ENCODE peak calls at places on chromosomes 13 and 19, in six cellular contexts. C is astrocyte of the spinal cord; Z is left kidney; D is NCI-H1417; L is NCI-H748 treated with DMSO at 0.1 percent for 48 hours; T is activated CD4-positive, alpha-beta T cell treated with anti-CD3 and anti-CD28 coated beads for 1 hour. I is an unnamed sample.

GRCh38 chr13:37148501-37148900 is 43.0 kb upstream of the CSNK1A1L start:
- DNase-seq in C (no peak), Z (no peak), L (no peak), T (no peak), D (no peak), I (no peak)

GRCh38 chr19:1171755-1172352 is 2.2 kb downstream of the SBNO2 start:
- DNase-seq in Z (peak; percentile 85), L (no peak), D (peak; percentile 55), T (no peak), C (no peak), I (no peak)

GRCh38 chr13:33109319-33109718 is 93.1 kb downstream of the KL start:
- DNase-seq in C (no peak), Z (peak; percentile 41), T (no peak), L (no peak), D (no peak), I (no peak)

GRCh38 chr19:38733493-38734175 is 10.6 kb downstream of the CAPN12 start:
- DNase-seq in D (no peak), T (no peak), Z (no peak), C (no peak), L (no peak), I (no peak)

GRCh38 chr19:589693-590395 is at the start of gene HCN2:
- DNase-seq in L (no peak), D (no peak), Z (no peak), T (no peak), C (no peak), I (no peak)

GRCh38 chr13:111114362-111115050 is 604 bp upstream of the ARHGEF7 start:
- DNase-seq in L (no peak), D (peak; percentile 87), Z (peak; percentile 75), C (no peak), T (no peak), I (peak; percentile 37)

GRCh38 chr13:37026778-37027177 is 26.2 kb downstream of the EXOSC8 start:
- DNase-seq in D (no peak), Z (no peak), L (no peak), T (no peak), C (no peak), I (no peak)

GRCh38 chr13:25409938-25410337 is 38.2 kb downstream of the ATP8A2 start:
- DNase-seq in T (no peak), C (no peak), D (no peak), L (no peak), Z (no peak), I (no peak)

GRCh38 chr13:68304287-68304893 is 1074.3 kb upstream of the PCDH9 start:
- DNase-seq in Z (peak; percentile 64), C (peak; percentile 50), L (no peak), D (peak; percentile 81), T (no peak), I (no peak)

GRCh38 chr13:113758651-113759524 is at the start of gene TMEM255B:
- DNase-seq in C (peak; percentile 55), T (peak; percentile 63), D (peak; percentile 89), L (peak; percentile 75), Z (peak; percentile 93), I (peak; percentile 63)

GRCh38 chr19:10936661-10937084 is 8.1 kb downstream of the TIMM29 start:
- DNase-seq in T (no peak), L (peak; percentile 46), D (peak; percentile 94), Z (peak; percentile 95), C (peak; percentile 81), I (peak; percentile 27)

GRCh38 chr13:24328145-24328544 is 18.8 kb downstream of the C1QTNF9 start:
- DNase-seq in L (no peak), Z (peak; percentile 81), C (no peak), D (no peak), T (no peak), I (no peak)

GRCh38 chr13:107275945-107276614 is 708.1 kb upstream of the ARGLU1 start:
- DNase-seq in T (no peak), D (no peak), Z (no peak), C (no peak), L (no peak), I (no peak)

GRCh38 chr13:101289764-101290163 is 126.5 kb downstream of the NALCN start:
- DNase-seq in T (no peak), C (peak; percentile 80), L (peak; percentile 88), Z (peak; percentile 85), D (peak; percentile 98), I (peak; percentile 26)

I was measured in progenitor cell of endocrine pancreas.